ENCODE peak calls at places on chromosomes 7 and 10, in four cellular contexts. P is anterior cingulate cortex, V is ureter, I is DMS153. Q is an unnamed sample.

GRCh38 chr10:100670828-100671479 is 74.4 kb upstream of the PAX2 start:
- DNase-seq in P (no peak), V (no peak), I (no peak), Q (no peak)

GRCh38 chr10:63977329-63977923 is 456.2 kb downstream of the REEP3 start:
- DNase-seq in P (no peak), V (no peak), I (peak; percentile 6), Q (no peak)

GRCh38 chr7:111146136-111146535 is 55.2 kb downstream of the LRRN3 start:
- DNase-seq in P (no peak), V (no peak), I (no peak), Q (no peak)

GRCh38 chr10:63603709-63604445 is 82.7 kb downstream of the REEP3 start:
- DNase-seq in P (no peak), V (no peak), I (no peak), Q (peak; percentile 46)

GRCh38 chr7:127949670-127950069 is 81.6 kb downstream of the LRRC4 start:
- DNase-seq in P (no peak), V (no peak), I (no peak), Q (no peak)

GRCh38 chr7:127872122-127872521 is 159.1 kb downstream of the LRRC4 start:
- DNase-seq in P (no peak), V (no peak), I (no peak), Q (no peak)

GRCh38 chr10:89946106-89946505 is 244.7 kb downstream of the KIF20B start:
- DNase-seq in P (no peak), V (no peak), I (no peak), Q (no peak)

GRCh38 chr10:21495002-21495685 is 30.3 kb downstream of the SKIDA1 start:
- DNase-seq in P (no peak), V (no peak), I (no peak), Q (no peak)

GRCh38 chr10:102423372-102423968 is 2.8 kb downstream of the FBXL15 start:
- DNase-seq in P (no peak), V (no peak), I (no peak), Q (no peak)

GRCh38 chr10:13528875-13529713 is at the start of gene BEND7:
- DNase-seq in P (no peak), V (no peak), I (no peak), Q (no peak)

GRCh38 chr7:7114575-7115291 is 67.6 kb upstream of the C1GALT1 start:
- DNase-seq in P (no peak), V (no peak), I (peak; percentile 97), Q (no peak)

GRCh38 chr7:137080516-137081203 is 212.2 kb downstream of the CHRM2 start:
- DNase-seq in P (no peak), V (no peak), I (no peak), Q (no peak)

GRCh38 chr7:105656922-105657521 is 75.7 kb upstream of the EFCAB10 start:
- DNase-seq in P (no peak), V (peak; percentile 55), I (no peak), Q (no peak)

GRCh38 chr7:88635149-88635548 is 124.4 kb upstream of the ZNF804B start:
- DNase-seq in P (no peak), V (no peak), I (no peak), Q (no peak)

GRCh38 chr10:103812431-103812830 is 42.9 kb downstream of the SH3PXD2A start:
- DNase-seq in P (no peak), V (no peak), I (no peak), Q (no peak)

GRCh38 chr10:17216217-17216900 is 11.7 kb upstream of the VIM start:
- DNase-seq in P (no peak), V (no peak), I (no peak), Q (peak; percentile 95)

GRCh38 chr7:150879345-150879744 is 27.0 kb downstream of the AOC1 start:
- DNase-seq in P (no peak), V (no peak), I (no peak), Q (no peak)

GRCh38 chr10:44102726-44103255 is 282.1 kb downstream of the CXCL12 start:
- DNase-seq in P (no peak), V (no peak), I (no peak), Q (no peak)

GRCh38 chr7:30164567-30164966 is 29.8 kb downstream of the MTURN start:
- DNase-seq in P (peak; percentile 31), V (no peak), I (peak; percentile 74), Q (no peak)

GRCh38 chr7:151008511-151009323 is 15.6 kb downstream of the ATG9B start:
- DNase-seq in P (no peak), V (peak; percentile 68), I (no peak), Q (no peak)

GRCh38 chr10:114206902-114207301 is 27.7 kb downstream of the TDRD1 start:
- DNase-seq in P (no peak), V (no peak), I (no peak), Q (no peak)

GRCh38 chr10:118986815-118987790 is 42.4 kb upstream of the NANOS1 start:
- DNase-seq in P (no peak), V (no peak), I (no peak), Q (no peak)

GRCh38 chr7:638256-639011 is 88.1 kb upstream of the DNAAF5 start:
- DNase-seq in P (no peak), V (no peak), I (no peak), Q (no peak)

GRCh38 chr10:49300140-49300974 is 1.4 kb downstream of the C10orf71 start:
- DNase-seq in P (no peak), V (no peak), I (no peak), Q (no peak)

GRCh38 chr10:131198401-131198800 is 113.1 kb downstream of the TCERG1L start:
- DNase-seq in P (no peak), V (peak; percentile 29), I (no peak), Q (no peak)

GRCh38 chr7:76108540-76109233 is 60.8 kb downstream of the MDH2 start:
- DNase-seq in P (no peak), V (peak; percentile 79), I (peak; percentile 67), Q (no peak)

GRCh38 chr7:69162931-69163330 is 435.3 kb upstream of the AUTS2 start:
- DNase-seq in P (no peak), V (no peak), I (no peak), Q (no peak)

GRCh38 chr7:26627871-26628270 is 236.5 kb downstream of the SKAP2 start:
- DNase-seq in P (no peak), V (no peak), I (peak; percentile 86), Q (no peak)

GRCh38 chr7:2873146-2873545 is 29.0 kb upstream of the GNA12 start:
- DNase-seq in P (no peak), V (no peak), I (no peak), Q (no peak)

GRCh38 chr7:140230517-140230861 is 53.7 kb upstream of the KDM7A start:
- DNase-seq in P (no peak), V (peak; percentile 56), I (no peak), Q (no peak)

GRCh38 chr10:104824378-104825006 is 183.4 kb downstream of the SORCS3 start:
- DNase-seq in P (no peak), V (no peak), I (no peak), Q (peak; percentile 10)

GRCh38 chr7:44392618-44393010 is 67.2 kb upstream of the CAMK2B start:
- DNase-seq in P (no peak), V (no peak), I (no peak), Q (no peak)

GRCh38 chr7:151249732-151250072 is 1.2 kb upstream of the SMARCD3 start:
- DNase-seq in P (no peak), V (peak; percentile 83), I (peak; percentile 41), Q (no peak)

GRCh38 chr10:111077715-111078504 is 1.1 kb downstream of the ADRA2A start:
- DNase-seq in P (no peak), V (no peak), I (no peak), Q (no peak)

GRCh38 chr7:148337566-148337965 is 253.0 kb upstream of the C7orf33 start:
- DNase-seq in P (no peak), V (no peak), I (no peak), Q (no peak)

GRCh38 chr10:15571570-15571969 is 148.2 kb downstream of the ITGA8 start:
- DNase-seq in P (peak; percentile 10), V (peak; percentile 51), I (no peak), Q (peak; percentile 46)

GRCh38 chr7:13017325-13017853 is 330.0 kb downstream of the ARL4A start:
- DNase-seq in P (peak; percentile 1), V (no peak), I (no peak), Q (peak; percentile 60)

GRCh38 chr10:128047991-128048826 is 78.0 kb downstream of the MKI67 start:
- DNase-seq in P (no peak), V (peak; percentile 62), I (no peak), Q (no peak)

Q was measured in non-pigmented ciliary epithelial cell.